ENCODE peak calls at places on chromosomes 12 and 14, in seven cellular contexts. V is A549, N is transverse colon, Q is uterus, H is ovary, O is heart left ventricle, X is Peyer's patch. Z is an unnamed sample.

GRCh38 chr12:31778687-31779086 is 49.9 kb upstream of the AMN1 start:
- DNase-seq in X (no peak), O (no peak), N (no peak), V (no peak), H (no peak), Q (no peak), Z (no peak)

GRCh38 chr14:51848120-51848519 is 12.3 kb upstream of the GNG2 start:
- DNase-seq in N (no peak), V (no peak), H (no peak), Q (no peak), X (no peak), O (no peak), Z (no peak)

GRCh38 chr12:55681142-55682077 is 26.3 kb downstream of the ITGA7 start:
- DNase-seq in Q (no peak), X (peak; percentile 85), H (no peak), O (peak; percentile 64), V (peak; percentile 90), N (peak; percentile 85), Z (peak; percentile 86)

GRCh38 chr12:42725839-42726238 is 136.3 kb upstream of the PRICKLE1 start:
- DNase-seq in N (no peak), H (no peak), Q (no peak), X (no peak), V (no peak), O (no peak), Z (no peak)

GRCh38 chr12:105798249-105798835 is 340.4 kb downstream of the NUAK1 start:
- DNase-seq in O (no peak), V (no peak), H (no peak), Q (no peak), X (no peak), N (no peak), Z (no peak)

GRCh38 chr12:71704920-71705319 is 19.0 kb downstream of the TMEM19 start:
- DNase-seq in H (no peak), N (no peak), X (no peak), O (no peak), Q (no peak), V (no peak), Z (no peak)

GRCh38 chr12:89622115-89622514 is 86.5 kb downstream of the ATP2B1 start:
- DNase-seq in H (no peak), Q (no peak), N (no peak), O (no peak), X (no peak), V (no peak), Z (no peak)

GRCh38 chr12:130132831-130133635 is 29.2 kb upstream of the FZD10 start:
- DNase-seq in O (no peak), H (no peak), X (no peak), V (no peak), N (no peak), Q (no peak), Z (no peak)

GRCh38 chr12:76996983-76997382 is 68.4 kb downstream of the E2F7 start:
- DNase-seq in H (no peak), X (no peak), O (no peak), N (no peak), V (no peak), Q (no peak), Z (no peak)

GRCh38 chr14:105486333-105486973 is at the start of gene CRIP1:
- DNase-seq in H (no peak), Q (no peak), X (peak; percentile 81), O (peak; percentile 47), N (no peak), V (no peak), Z (no peak)

GRCh38 chr14:30935445-30935844 is 61.1 kb downstream of the COCH start:
- DNase-seq in N (no peak), X (no peak), O (no peak), V (no peak), H (no peak), Q (no peak), Z (no peak)

GRCh38 chr12:114916124-114916523 is 232.1 kb upstream of the TBX3 start:
- DNase-seq in Q (no peak), X (no peak), N (no peak), H (no peak), V (no peak), O (no peak), Z (no peak)

GRCh38 chr12:15336772-15337553 is 14.7 kb downstream of the PTPRO start:
- DNase-seq in O (no peak), Q (no peak), V (no peak), X (no peak), N (no peak), H (no peak), Z (no peak)

GRCh38 chr14:83294941-83295340 is 1761.3 kb upstream of the SEL1L start:
- DNase-seq in N (no peak), X (no peak), O (no peak), Q (no peak), V (no peak), H (no peak), Z (no peak)

GRCh38 chr12:46814143-46814542 is 11.7 kb downstream of the SLC38A4 start:
- DNase-seq in Q (no peak), O (no peak), N (no peak), H (no peak), X (no peak), V (no peak), Z (no peak)

GRCh38 chr12:111503116-111503515 is 96.0 kb downstream of the ATXN2 start:
- DNase-seq in N (no peak), O (no peak), H (no peak), V (no peak), Q (no peak), X (no peak), Z (no peak)

GRCh38 chr14:65177551-65177950 is 75.2 kb upstream of the MAX start:
- DNase-seq in X (no peak), N (no peak), Q (no peak), O (no peak), V (no peak), H (no peak), Z (no peak)

GRCh38 chr14:65185859-65186258 is 83.5 kb upstream of the MAX start:
- DNase-seq in O (no peak), Q (no peak), V (no peak), X (no peak), H (no peak), N (no peak), Z (no peak)

GRCh38 chr14:65184032-65184764 is 81.9 kb upstream of the MAX start:
- DNase-seq in V (no peak), N (no peak), H (no peak), Q (no peak), O (no peak), X (no peak), Z (no peak)

GRCh38 chr14:65180725-65181025 is 78.4 kb upstream of the MAX start:
- DNase-seq in V (no peak), N (no peak), O (no peak), Q (no peak), X (no peak), H (no peak), Z (no peak)

GRCh38 chr14:65179918-65180724 is 77.8 kb upstream of the MAX start:
- DNase-seq in Q (no peak), O (no peak), X (no peak), V (peak; percentile 49), N (peak; percentile 42), H (peak; percentile 27), Z (peak; percentile 93)
- TF ChIP-seq POLR2A in Q (no peak), O (no peak), X (no peak), V (no peak), N (no peak), H (no peak), Z (no peak)

GRCh38 chr14:89924224-89924623 is 30.3 kb downstream of the EFCAB11 start:
- DNase-seq in H (no peak), X (no peak), Q (no peak), V (no peak), N (no peak), O (no peak), Z (no peak)

GRCh38 chr14:89921346-89921745 is 33.2 kb downstream of the EFCAB11 start:
- DNase-seq in O (no peak), H (no peak), N (no peak), Q (no peak), V (no peak), X (no peak), Z (no peak)

GRCh38 chr14:89920041-89920440 is 34.5 kb downstream of the EFCAB11 start:
- DNase-seq in H (no peak), Q (no peak), V (no peak), X (no peak), O (no peak), N (no peak), Z (no peak)

GRCh38 chr14:89922549-89922907 is 32.0 kb downstream of the EFCAB11 start:
- DNase-seq in N (no peak), V (no peak), Q (no peak), H (no peak), O (no peak), X (no peak), Z (no peak)

DNA sequence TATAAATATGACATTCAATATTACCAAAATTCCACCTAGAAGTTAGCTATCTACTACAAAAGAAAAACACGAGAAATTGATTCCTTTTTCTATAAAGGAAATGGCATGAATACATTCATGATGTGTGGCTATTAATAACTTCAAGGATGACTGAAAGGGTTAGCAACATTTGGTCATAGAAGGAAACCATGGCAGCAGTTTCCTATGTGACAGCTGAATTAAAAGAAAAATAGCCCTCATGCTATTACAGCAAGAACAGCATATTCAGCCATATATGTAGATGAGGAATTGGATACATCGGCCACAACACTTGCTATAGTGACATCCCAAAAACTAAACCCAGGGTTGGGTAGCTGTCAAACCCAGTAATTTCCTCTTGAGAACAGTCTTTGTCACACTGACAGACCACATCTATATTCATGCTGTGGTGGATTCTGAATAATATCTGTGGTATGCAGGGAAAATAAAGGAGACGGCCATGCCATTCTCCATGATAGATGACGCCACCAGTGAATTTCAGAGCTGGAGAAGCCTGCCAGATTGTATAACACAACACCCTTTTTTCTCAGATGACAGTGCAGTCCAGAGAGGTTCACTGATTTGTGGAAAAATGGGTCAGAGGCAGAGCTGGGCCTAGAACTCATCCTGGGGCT is 32.5 kb downstream of the EFCAB11 start:
- DNase-seq in H (no peak), Q (no peak), O (no peak), N (no peak), V (no peak), X (no peak), Z (no peak)
- H3K27ac ChIP-seq in H (no peak overlapping the region), Q (no peak overlapping the region), O (no peak overlapping the region), N (no peak overlapping the region), V (no peak overlapping the region), X (no peak overlapping the region), Z (no peak overlapping the region)

DNA sequence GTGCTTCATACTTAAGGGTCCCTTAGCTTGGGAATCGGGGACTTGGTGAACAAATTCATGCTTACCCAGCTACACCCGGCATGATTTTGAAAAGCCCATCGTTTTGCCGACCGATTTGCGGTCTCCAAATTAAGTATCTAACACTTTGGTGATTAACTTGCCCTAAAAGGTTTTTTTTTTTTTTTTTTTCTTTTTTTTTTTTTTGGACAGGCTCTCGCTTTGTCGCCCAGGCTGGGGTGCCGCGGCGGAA is 843 bp upstream of the HSP90AA1 start:
- DNase-seq in H (no peak), V (no peak), N (no peak), Q (no peak), O (no peak), X (no peak), Z (no peak)
- TF ChIP-seq POLR2A in H (no peak), V (no peak), N (no peak), Q (no peak), O (no peak), X (no peak), Z (no peak)

DNA sequence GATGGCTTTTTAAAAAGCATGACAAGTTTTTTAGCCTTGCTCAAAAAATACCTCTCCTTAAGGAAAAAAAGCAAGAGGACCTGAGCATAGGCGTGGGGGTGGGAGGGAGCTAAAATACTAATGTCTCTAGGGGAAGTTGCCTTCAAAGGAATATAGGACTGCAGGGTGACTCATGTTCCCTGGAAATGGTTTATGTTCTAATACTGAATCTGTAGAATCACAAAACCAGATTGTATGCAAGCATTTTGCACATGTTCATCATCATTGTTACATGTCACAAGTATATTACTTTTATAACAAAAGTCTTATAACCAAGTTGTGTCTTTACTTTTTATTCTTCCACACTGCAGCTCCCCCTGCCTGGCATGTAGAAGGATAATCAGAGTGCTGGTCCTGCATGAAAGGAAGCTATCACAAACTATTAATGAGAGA is 36.6 kb downstream of the GPR135 start:
- DNase-seq in N (no peak), Q (no peak), O (no peak), H (no peak), V (no peak), X (no peak), Z (no peak)
- H3K27ac ChIP-seq in N (peak overlapping the region; percentile 32), Q (peak overlapping the region; percentile 83), O (peak overlapping the region; percentile 78), H (no peak overlapping the region), V (no peak overlapping the region), X (no peak overlapping the region), Z (no peak overlapping the region)

Z was measured in body of pancreas.